ENCODE peak calls at places on chromosomes 2 and 18, in five cellular contexts. U is effector memory CD4-positive, alpha-beta T cell; T is skeletal muscle cell; E is mesendoderm; W is heart left ventricle. X is an unnamed sample.

GRCh38 chr2:3404495-3404894 is 25.0 kb downstream of the TRAPPC12 start:
- DNase-seq in U (no peak), T (no peak), E (no peak), W (no peak), X (no peak)

GRCh38 chr18:49548266-49548665 is 13.6 kb upstream of the LIPG start:
- DNase-seq in U (no peak), T (no peak), E (no peak), W (no peak), X (peak)

GRCh38 chr18:79458131-79458838 is 62.6 kb downstream of the NFATC1 start:
- DNase-seq in U (no peak), T (no peak), E (peak), W (peak), X (peak)

GRCh38 chr18:10562773-10563160 is 36.9 kb downstream of the NAPG start:
- DNase-seq in U (no peak), T (no peak), E (no peak), W (no peak), X (no peak)

GRCh38 chr2:175111200-175111657 is 56.8 kb downstream of the ATF2 start:
- DNase-seq in U (no peak), T (no peak), E (peak), W (no peak), X (peak)

GRCh38 chr2:135744761-135745314 is 3.2 kb downstream of the UBXN4 start:
- DNase-seq in U (no peak), T (no peak), E (peak), W (no peak), X (no peak)

GRCh38 chr18:24446953-24447537 is 13.4 kb upstream of the HRH4 start:
- DNase-seq in U (no peak), T (no peak), E (no peak), W (no peak), X (no peak)

GRCh38 chr2:58133395-58133794 is 86.8 kb downstream of the VRK2 start:
- DNase-seq in U (no peak), T (no peak), E (no peak), W (no peak), X (no peak)

GRCh38 chr2:233385489-233386044 is 31.3 kb downstream of the DGKD start:
- DNase-seq in U (no peak), T (no peak), E (no peak), W (no peak), X (no peak)

GRCh38 chr2:85663684-85664565 is 4.1 kb downstream of the SFTPB start:
- DNase-seq in U (no peak), T (no peak), E (no peak), W (no peak), X (no peak)

GRCh38 chr2:225037374-225038075 is 4.7 kb downstream of the DOCK10 start:
- DNase-seq in U (no peak), T (peak), E (no peak), W (no peak), X (no peak)

GRCh38 chr2:218927876-218928275 is 31.6 kb upstream of the CDK5R2 start:
- DNase-seq in U (no peak), T (no peak), E (no peak), W (no peak), X (no peak)

GRCh38 chr2:64440831-64441230 is 13.1 kb upstream of the LGALSL start:
- DNase-seq in U (no peak), T (no peak), E (no peak), W (no peak), X (no peak)

DNA sequence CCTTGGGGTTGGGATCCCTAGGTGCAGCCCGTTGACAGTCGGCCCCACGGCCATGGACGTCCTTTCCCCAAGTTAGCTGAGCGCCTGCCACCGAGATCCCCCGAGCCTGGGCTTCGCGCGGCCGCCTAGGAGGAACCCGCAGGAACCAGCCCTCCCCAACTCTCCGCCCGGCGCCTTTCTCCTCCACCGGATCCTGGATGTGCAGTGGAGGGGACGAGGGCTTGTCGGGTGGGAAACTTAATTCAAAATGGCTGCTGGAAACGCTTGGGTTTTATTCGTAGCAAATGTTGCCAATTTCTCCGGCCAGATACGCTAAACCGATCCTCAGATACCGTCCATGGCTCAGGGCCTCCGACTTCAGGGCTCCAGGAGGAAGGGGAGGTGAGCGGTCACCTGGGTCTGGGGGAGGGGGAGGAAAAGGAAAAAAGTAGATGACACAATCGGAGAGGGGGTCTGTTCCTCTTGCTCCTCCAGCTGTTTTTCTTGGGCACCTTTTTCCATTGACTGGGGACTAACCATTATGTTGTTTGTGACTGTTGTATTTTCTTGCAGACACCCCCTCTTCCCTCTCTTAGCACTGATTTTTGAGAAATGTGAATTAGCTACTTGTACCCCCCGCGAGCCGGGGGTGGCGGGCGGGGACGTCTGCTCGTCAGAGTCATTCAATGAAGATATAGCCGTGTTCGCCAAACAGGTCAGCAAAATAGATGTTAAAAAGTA is 4.5 kb downstream of the MEIS1 start:
- DNase-seq in U (no peak), T (no peak), E (peak), W (peak), X (no peak)
- H3K4me3 ChIP-seq in U (no peak), T (peak), E (no peak), W (peak), X (peak)

GRCh38 chr18:7568426-7568825 is 1.3 kb downstream of the PTPRM start:
- DNase-seq in U (no peak), T (no peak), E (peak), W (peak), X (no peak)
- H3K4me3 ChIP-seq in U (peak), T (peak), E (peak), W (peak), X (peak)

GRCh38 chr2:20633794-20634259 is 17.1 kb downstream of the HS1BP3 start:
- DNase-seq in U (no peak), T (no peak), E (peak), W (no peak), X (no peak)

GRCh38 chr2:20632446-20632990 is 18.4 kb downstream of the HS1BP3 start:
- DNase-seq in U (no peak), T (no peak), E (no peak), W (peak), X (no peak)

GRCh38 chr2:20634430-20635095 is 16.3 kb downstream of the HS1BP3 start:
- DNase-seq in U (no peak), T (no peak), E (no peak), W (no peak), X (no peak)

GRCh38 chr2:20631617-20632307 is 19.1 kb downstream of the HS1BP3 start:
- DNase-seq in U (no peak), T (no peak), E (no peak), W (peak), X (no peak)

DNA sequence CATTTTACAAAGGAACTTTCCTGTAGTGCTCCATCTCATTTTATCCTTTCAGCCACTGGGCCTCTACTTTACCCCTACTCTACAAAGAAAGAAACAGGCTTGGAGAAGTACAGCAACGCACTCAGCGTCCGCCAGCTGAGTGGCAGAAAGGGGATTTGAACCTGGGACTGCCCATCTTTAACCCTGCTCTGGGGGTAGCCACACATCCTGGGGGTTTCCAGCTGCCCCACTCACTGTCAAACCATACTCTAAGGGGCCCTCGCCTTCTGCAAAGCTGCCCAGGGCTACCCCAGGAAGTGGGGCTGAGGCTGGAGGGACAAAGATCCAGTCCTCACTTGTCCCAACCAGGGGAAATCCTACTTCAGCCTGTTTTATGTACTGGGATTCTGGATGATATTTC is 17.9 kb downstream of the HS1BP3 start:
- DNase-seq in U (no peak), T (no peak), E (no peak), W (peak), X (no peak)
- H3K4me3 ChIP-seq in U (no peak), T (no peak), E (no peak), W (no peak), X (no peak)

DNA sequence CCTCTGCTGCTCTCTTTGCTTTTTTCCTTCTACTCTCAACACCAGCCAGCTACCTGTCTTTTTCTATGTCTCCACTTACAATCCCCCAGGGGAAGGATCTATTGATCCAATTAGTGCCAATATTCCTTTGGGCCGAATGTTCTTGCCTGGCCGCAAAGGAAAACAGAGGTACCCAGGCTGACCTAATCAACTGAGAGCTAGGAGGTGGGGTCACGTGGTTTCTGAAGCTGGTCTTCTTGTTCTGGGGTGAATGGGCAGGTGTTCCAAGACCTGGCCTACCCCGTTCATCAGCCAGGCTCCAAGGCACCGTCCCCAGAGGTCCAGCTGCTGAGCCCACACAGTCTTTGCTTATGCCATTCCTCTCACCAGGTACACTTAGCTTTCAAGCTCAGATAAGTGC is 65.5 kb upstream of the EPAS1 start:
- DNase-seq in U (no peak), T (no peak), E (no peak), W (no peak), X (no peak)
- H3K4me3 ChIP-seq in U (no peak), T (no peak), E (no peak), W (no peak), X (no peak)

GRCh38 chr2:80417737-80418136 is 113.2 kb upstream of the LRRTM1 start:
- DNase-seq in U (no peak), T (no peak), E (no peak), W (no peak), X (no peak)
- H3K4me3 ChIP-seq in U (no peak), T (no peak), E (no peak), W (no peak), X (no peak)